ENCODE peak calls at places on chromosomes 7 and 10, in ten cellular contexts. E is SK-N-SH; L is activated T-helper 1 cell treated with anti-CD3 and anti-CD28 coated beads, Interleukin-2, amount 50 U/mL, for 16 hours; W is body of pancreas; N is NCI-H1092; C is hippocampal formation; B is OCI-M1; M is sciatic nerve; V is SW 1271; K is pancreas. S is an unnamed sample.

GRCh38 chr7:52311886-52312285 is 723.5 kb upstream of the POM121L12 start:
- DNase-seq in E (no peak), C (no peak), V (no peak), B (no peak), N (no peak), L (no peak), M (no peak), K (no peak), W (no peak), S (no peak)

GRCh38 chr7:2719007-2719406 is 31.0 kb downstream of the AMZ1 start:
- DNase-seq in E (peak), B (peak), W (peak), K (no peak), V (no peak), L (peak), M (no peak), N (peak), C (no peak), S (no peak)

GRCh38 chr7:27199820-27200760 is at the start of gene HOXA13:
- DNase-seq in V (no peak), L (no peak), K (no peak), C (no peak), E (peak), N (peak), B (no peak), M (no peak), W (no peak), S (peak)

GRCh38 chr10:132059760-132060508 is 5.8 kb upstream of the JAKMIP3 start:
- DNase-seq in B (no peak), E (no peak), W (peak), N (no peak), C (no peak), V (no peak), M (peak), L (no peak), K (peak), S (no peak)

GRCh38 chr10:110502851-110503301 is 5.2 kb downstream of the DUSP5 start:
- DNase-seq in V (no peak), W (no peak), E (no peak), M (no peak), K (no peak), B (peak), C (peak), L (no peak), N (peak), S (peak)

GRCh38 chr7:11168622-11169170 is 195.0 kb downstream of the PHF14 start:
- DNase-seq in K (no peak), B (no peak), L (no peak), C (no peak), N (no peak), V (no peak), M (no peak), E (no peak), W (no peak), S (no peak)

GRCh38 chr10:119878524-119878923 is 5.9 kb upstream of the MCMBP start:
- DNase-seq in V (no peak), B (peak), E (no peak), N (no peak), M (no peak), C (no peak), W (no peak), L (no peak), K (no peak), S (no peak)

GRCh38 chr7:97307521-97308108 is 190.1 kb downstream of the SDHAF3 start:
- DNase-seq in N (no peak), K (no peak), M (no peak), C (no peak), B (peak), V (no peak), E (no peak), W (no peak), L (no peak), S (no peak)

GRCh38 chr10:124511205-124512039 is 49.8 kb downstream of the LHPP start:
- DNase-seq in W (peak), V (no peak), C (no peak), B (no peak), K (no peak), E (no peak), M (no peak), N (no peak), L (no peak), S (no peak)

GRCh38 chr10:92822964-92823363 is 25.4 kb upstream of the EXOC6 start:
- DNase-seq in V (no peak), W (no peak), B (peak), L (no peak), K (no peak), C (no peak), M (no peak), N (no peak), E (no peak), S (peak)

GRCh38 chr7:46197833-46198540 is 276.9 kb upstream of the IGFBP3 start:
- DNase-seq in E (no peak), C (no peak), W (no peak), M (no peak), V (no peak), N (no peak), L (no peak), K (no peak), B (no peak), S (no peak)

GRCh38 chr7:68041559-68041958 is 1044.9 kb downstream of the TYW1 start:
- DNase-seq in M (no peak), E (no peak), K (no peak), C (no peak), N (no peak), L (no peak), W (no peak), B (no peak), V (no peak), S (no peak)

GRCh38 chr7:17696422-17696821 is 243.9 kb downstream of the SNX13 start:
- DNase-seq in E (no peak), W (no peak), M (peak), V (no peak), L (no peak), B (no peak), C (peak), N (no peak), K (no peak), S (no peak)

GRCh38 chr7:84701524-84702306 is 485.1 kb downstream of the SEMA3D start:
- DNase-seq in C (no peak), M (no peak), K (no peak), B (no peak), L (no peak), W (no peak), V (no peak), N (no peak), E (no peak), S (peak)

GRCh38 chr7:140672382-140673062 is at the start of gene ADCK2:
- DNase-seq in E (peak), N (peak), M (peak), K (peak), C (no peak), B (peak), L (peak), V (no peak), W (peak), S (peak)

GRCh38 chr10:51092402-51092801 is 18.1 kb downstream of the PRKG1 start:
- DNase-seq in K (peak), C (peak), E (no peak), M (peak), L (no peak), W (peak), V (no peak), B (peak), N (no peak), S (peak)

S was measured in lung microvascular endothelial cell.